ENCODE peak calls at places on chromosomes 3 and 15, in five cellular contexts. S, V, H, I and N are unnamed samples.

GRCh38 chr3:111989061-111989678 is 9.6 kb upstream of the TAGLN3 start:
- DNase-seq in S (peak), V (peak), H (no peak), I (peak), N (no peak)

GRCh38 chr3:15271785-15272381 is 60.5 kb downstream of the SH3BP5 start:
- DNase-seq in S (no peak), V (no peak), H (peak), I (no peak), N (peak)

GRCh38 chr3:31531992-31532586 is 636 bp upstream of the STT3B start:
- DNase-seq in S (peak), V (peak), H (peak), I (peak), N (peak)

GRCh38 chr3:125061170-125061569 is 5.4 kb upstream of the HEG1 start:
- DNase-seq in S (no peak), V (no peak), H (no peak), I (no peak), N (no peak)

GRCh38 chr3:16102905-16103364 is 71.5 kb upstream of the GALNT15 start:
- DNase-seq in S (no peak), V (no peak), H (no peak), I (no peak), N (no peak)

GRCh38 chr3:96101013-96101412 is 713.4 kb upstream of the EPHA6 start:
- DNase-seq in S (no peak), V (no peak), H (no peak), I (no peak), N (no peak)

GRCh38 chr3:14410501-14411165 is 8.2 kb downstream of the SLC6A6 start:
- DNase-seq in S (no peak), V (no peak), H (no peak), I (no peak), N (no peak)

GRCh38 chr15:89647191-89647851 is 7.9 kb downstream of the KIF7 start:
- DNase-seq in S (no peak), V (peak), H (no peak), I (peak), N (peak)

GRCh38 chr3:153144779-153145178 is 17.2 kb upstream of the RAP2B start:
- DNase-seq in S (no peak), V (no peak), H (no peak), I (no peak), N (no peak)

GRCh38 chr3:129413687-129414506 is 14.5 kb downstream of the EFCAB12 start:
- DNase-seq in S (peak), V (no peak), H (no peak), I (no peak), N (no peak)